ENCODE peak calls at places on chromosomes 1 and 21, in six cellular contexts. P, H, V, G, O and Q are unnamed samples.
A peak's percentile ranks its signal among the peaks of the same experiment; 100 is the strongest.

GRCh38 chr1:66758247-66758755 is 6.0 kb downstream of the DYNLT5 start:
- DNase-seq in P (no peak), G (peak; percentile 12), O (no peak), H (no peak), V (no peak), Q (no peak)

GRCh38 chr1:152244576-152244975 is 20.6 kb upstream of the HRNR start:
- DNase-seq in O (no peak), V (no peak), G (no peak), P (no peak), H (no peak), Q (no peak)

GRCh38 chr1:201016943-201017827 is 6.3 kb downstream of the KIF21B start:
- DNase-seq in H (no peak), O (no peak), V (no peak), P (no peak), G (no peak), Q (no peak)

GRCh38 chr1:203116048-203116810 is 11.3 kb upstream of the ADORA1 start:
- DNase-seq in V (no peak), G (no peak), P (no peak), H (no peak), O (no peak), Q (no peak)

GRCh38 chr1:160400284-160400645 is at the start of gene VANGL2:
- DNase-seq in G (peak; percentile 29), H (peak; percentile 67), V (peak; percentile 80), P (no peak), O (peak; percentile 88), Q (no peak)

GRCh38 chr21:39121600-39122355 is 61.5 kb downstream of the PSMG1 start:
- DNase-seq in V (no peak), H (no peak), P (no peak), G (no peak), O (no peak), Q (no peak)

GRCh38 chr1:168224991-168225390 is 813 bp upstream of the SFT2D2 start:
- DNase-seq in G (no peak), O (no peak), V (no peak), H (no peak), P (no peak), Q (no peak)

GRCh38 chr1:198534540-198535413 is 5.7 kb downstream of the ATP6V1G3 start:
- DNase-seq in H (no peak), V (no peak), P (no peak), G (no peak), O (no peak), Q (no peak)

GRCh38 chr21:36004441-36004840 is 55.9 kb downstream of the SETD4 start:
- DNase-seq in H (no peak), V (no peak), P (no peak), G (no peak), O (no peak), Q (no peak)

GRCh38 chr1:24400065-24400464 is 13.5 kb downstream of the STPG1 start:
- DNase-seq in P (no peak), O (no peak), G (no peak), V (no peak), H (no peak), Q (no peak)

GRCh38 chr1:45877264-45877663 is 73.9 kb downstream of the MAST2 start:
- DNase-seq in V (no peak), G (no peak), H (no peak), P (no peak), O (no peak), Q (no peak)

GRCh38 chr21:46095106-46095719 is 2.7 kb upstream of the COL6A2 start:
- DNase-seq in O (no peak), V (peak; percentile 35), H (no peak), G (no peak), P (no peak), Q (no peak)

GRCh38 chr21:19683492-19683891 is 1279.9 kb upstream of the TMPRSS15 start:
- DNase-seq in V (no peak), H (no peak), O (no peak), P (no peak), G (no peak), Q (no peak)

GRCh38 chr1:23249785-23250184 is 32.5 kb upstream of the HTR1D start:
- DNase-seq in H (no peak), O (no peak), G (no peak), P (no peak), V (no peak), Q (no peak)

GRCh38 chr21:15853126-15853525 is 123.3 kb downstream of the USP25 start:
- DNase-seq in H (no peak), P (no peak), V (no peak), O (no peak), G (no peak), Q (no peak)

GRCh38 chr21:40421121-40421520 is 425.8 kb downstream of the DSCAM start:
- DNase-seq in V (no peak), H (no peak), O (no peak), G (no peak), P (no peak), Q (no peak)

GRCh38 chr1:86778510-86779218 is 74.3 kb downstream of the SH3GLB1 start:
- DNase-seq in H (no peak), V (no peak), O (no peak), P (no peak), G (no peak), Q (no peak)

GRCh38 chr1:57411262-57411661 is 12.6 kb downstream of the DAB1 start:
- DNase-seq in O (no peak), P (no peak), H (no peak), G (no peak), V (no peak), Q (no peak)

GRCh38 chr21:32597205-32597604 is 11.9 kb upstream of the TCP10L start:
- DNase-seq in O (no peak), H (no peak), P (no peak), G (peak; percentile 81), V (no peak), Q (no peak)

GRCh38 chr1:241462371-241462770 is 57.2 kb downstream of the FH start:
- DNase-seq in H (no peak), O (no peak), P (no peak), G (no peak), V (no peak), Q (no peak)

GRCh38 chr1:93676424-93676823 is 5.2 kb downstream of the BCAR3 start:
- DNase-seq in V (no peak), H (no peak), O (peak; percentile 54), G (no peak), P (no peak), Q (no peak)

GRCh38 chr1:217944550-217944949 is 313.4 kb downstream of the SPATA17 start:
- DNase-seq in G (no peak), H (no peak), V (no peak), O (no peak), P (no peak), Q (no peak)

GRCh38 chr1:78274814-78275213 is 216.0 kb upstream of the PTGFR start:
- DNase-seq in G (peak; percentile 53), H (no peak), V (no peak), O (no peak), P (no peak), Q (no peak)

GRCh38 chr1:89203166-89203565 is 4.4 kb upstream of the GBP4 start:
- DNase-seq in H (no peak), O (no peak), G (peak; percentile 1), V (no peak), P (no peak), Q (no peak)

GRCh38 chr1:67582625-67583461 is 102.2 kb upstream of the GADD45A start:
- DNase-seq in V (no peak), O (no peak), P (no peak), G (no peak), H (no peak), Q (no peak)

GRCh38 chr1:10007161-10007560 is 10.1 kb downstream of the RBP7 start:
- DNase-seq in G (no peak), H (no peak), O (no peak), V (no peak), P (no peak), Q (no peak)

GRCh38 chr21:15775981-15776380 is 46.2 kb downstream of the USP25 start:
- DNase-seq in O (no peak), V (no peak), G (peak; percentile 73), P (no peak), H (no peak), Q (no peak)

GRCh38 chr1:8120693-8121260 is 94.7 kb upstream of the ERRFI1 start:
- DNase-seq in V (no peak), P (no peak), H (no peak), G (no peak), O (no peak), Q (no peak)

GRCh38 chr1:69569281-69569970 is 1.7 kb downstream of the LRRC7 start:
- DNase-seq in H (no peak), O (no peak), G (no peak), P (no peak), V (no peak), Q (no peak)

GRCh38 chr1:36889846-36890245 is 144.5 kb downstream of the GRIK3 start:
- DNase-seq in O (no peak), P (no peak), V (no peak), G (no peak), H (no peak), Q (no peak)

GRCh38 chr1:34787461-34788420 is 5.1 kb upstream of the GJA4 start:
- DNase-seq in P (no peak), G (peak; percentile 24), O (no peak), V (no peak), H (no peak), Q (no peak)

GRCh38 chr1:29124366-29125236 is 898 bp upstream of the TMEM200B start:
- DNase-seq in G (peak; percentile 46), V (peak; percentile 70), O (peak; percentile 83), H (no peak), P (peak; percentile 78), Q (no peak)
- H3K27ac ChIP-seq in G (peak overlapping the region; percentile 0), V (peak overlapping the region; percentile 75), O (peak overlapping the region; percentile 96), H (no peak overlapping the region), P (peak overlapping the region; percentile 70), Q (peak overlapping the region; percentile 100)

DNA sequence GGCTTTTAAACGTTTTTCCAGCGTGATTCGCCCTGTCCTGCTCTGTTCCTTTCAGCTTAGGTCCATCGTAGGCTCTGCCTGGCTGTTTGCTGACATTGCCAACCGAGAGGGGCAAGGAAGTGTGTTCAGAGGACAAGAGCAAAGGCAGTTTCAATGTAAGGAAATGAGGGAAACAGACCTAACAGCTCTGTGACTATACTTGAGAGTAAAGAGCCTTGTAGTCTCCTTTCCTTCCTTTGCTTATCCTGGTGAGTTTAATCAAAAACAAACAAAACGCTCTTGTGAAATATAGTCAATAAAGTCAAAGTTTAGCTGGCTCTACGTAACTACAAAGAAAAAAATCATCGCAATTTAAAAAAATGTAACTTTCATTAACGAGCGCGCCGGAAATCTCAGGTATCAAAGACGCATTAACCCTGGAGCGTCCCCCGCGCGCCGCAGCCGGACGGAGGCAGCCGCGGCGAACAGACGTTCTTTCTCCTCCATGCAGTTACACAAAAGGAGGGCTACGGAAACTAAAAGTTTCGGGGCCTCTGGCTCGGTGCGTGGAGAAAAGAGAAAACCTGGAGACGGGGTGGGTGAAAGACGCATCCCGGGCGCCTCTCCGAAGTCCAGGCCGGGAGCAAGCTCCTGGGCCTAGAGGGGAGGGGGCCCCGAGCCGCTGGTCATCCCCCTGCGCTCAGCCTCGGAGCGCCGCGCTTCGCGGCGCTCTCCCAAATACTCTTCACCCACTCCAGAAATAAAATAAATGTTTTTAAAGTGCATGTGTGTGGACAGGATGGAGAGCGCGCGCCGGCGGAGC is 594 bp upstream of the ADGRL2 start:
- DNase-seq in G (peak; percentile 64), O (peak; percentile 38), P (peak; percentile 70), H (no peak), V (peak; percentile 50), Q (no peak)
- H3K27ac ChIP-seq in G (no peak overlapping the region), O (peak overlapping the region; percentile 97), P (peak overlapping the region; percentile 99), H (no peak overlapping the region), V (peak overlapping the region; percentile 78), Q (peak overlapping the region; percentile 98)

GRCh38 chr1:54803761-54804470 is 2.8 kb upstream of the TTC22 start:
- DNase-seq in V (peak; percentile 76), H (no peak), O (no peak), P (peak; percentile 83), G (no peak), Q (no peak)
- H3K27ac ChIP-seq in V (peak overlapping the region; percentile 64), H (no peak overlapping the region), O (no peak overlapping the region), P (peak overlapping the region; percentile 27), G (no peak overlapping the region), Q (no peak overlapping the region)

GRCh38 chr1:27353166-27353565 is 11.3 kb downstream of the SYTL1 start:
- DNase-seq in G (no peak), H (no peak), V (no peak), P (no peak), O (no peak), Q (no peak)
- H3K27ac ChIP-seq in G (no peak overlapping the region), H (no peak overlapping the region), V (no peak overlapping the region), P (no peak overlapping the region), O (no peak overlapping the region), Q (no peak overlapping the region)